ENCODE peak calls at places on chromosomes 6 and 20, in five cellular contexts. X is K562; G is CD8-positive, alpha-beta T cell; P is kidney epithelial cell; Q is OCI-LY7. M is an unnamed sample.

GRCh38 chr20:59192533-59192896 is 28.9 kb downstream of the ZNF831 start:
- DNase-seq in X (no peak), Q (no peak), P (no peak), G (no peak), M (no peak)

GRCh38 chr6:4055420-4056041 is 23.4 kb downstream of the FAM217A start:
- DNase-seq in X (peak), Q (peak), P (peak), G (no peak), M (no peak)

GRCh38 chr6:12767016-12767415 is 50.4 kb downstream of the PHACTR1 start:
- DNase-seq in P (no peak), X (no peak), Q (no peak), G (no peak), M (no peak)

GRCh38 chr6:126040826-126041225 is 54.5 kb downstream of the TRMT11 start:
- DNase-seq in G (no peak), P (peak), X (no peak), Q (no peak), M (no peak)

GRCh38 chr6:95321106-95321505 is 256.2 kb upstream of the MANEA start:
- DNase-seq in G (no peak), Q (no peak), X (no peak), P (peak), M (no peak)

GRCh38 chr6:112362827-112363565 is 15.9 kb downstream of the RFPL4B start:
- DNase-seq in X (no peak), Q (no peak), P (no peak), G (no peak), M (no peak)

GRCh38 chr6:44795326-44795725 is 407.8 kb downstream of the CDC5L start:
- DNase-seq in X (no peak), Q (no peak), P (no peak), G (no peak), M (no peak)

GRCh38 chr6:149806127-149806526 is 56.6 kb downstream of the PCMT1 start:
- DNase-seq in Q (peak), X (no peak), P (no peak), G (no peak), M (no peak)

GRCh38 chr6:87333033-87333432 is 4.0 kb upstream of the GJB7 start:
- DNase-seq in X (no peak), G (no peak), Q (peak), P (no peak), M (no peak)

GRCh38 chr6:44271914-44272313 is 1.7 kb downstream of the TMEM151B start:
- DNase-seq in P (no peak), G (no peak), Q (no peak), X (no peak), M (no peak)

GRCh38 chr6:28838289-28838633 is 85.5 kb downstream of the TRIM27 start:
- DNase-seq in X (peak), Q (peak), P (peak), G (peak), M (peak)

GRCh38 chr20:62832951-62833391 is 16.1 kb downstream of the COL9A3 start:
- DNase-seq in P (no peak), X (no peak), G (no peak), Q (no peak), M (no peak)

GRCh38 chr6:90003941-90004340 is 109.7 kb downstream of the GJA10 start:
- DNase-seq in P (no peak), Q (no peak), X (no peak), G (no peak), M (no peak)

GRCh38 chr6:158519761-158520160 is 40.1 kb upstream of the TMEM181 start:
- DNase-seq in G (no peak), Q (no peak), P (no peak), X (no peak), M (no peak)

GRCh38 chr6:43286995-43287716 is 10.9 kb upstream of the SLC22A7 start:
- DNase-seq in G (no peak), Q (no peak), P (no peak), X (peak), M (no peak)

DNA sequence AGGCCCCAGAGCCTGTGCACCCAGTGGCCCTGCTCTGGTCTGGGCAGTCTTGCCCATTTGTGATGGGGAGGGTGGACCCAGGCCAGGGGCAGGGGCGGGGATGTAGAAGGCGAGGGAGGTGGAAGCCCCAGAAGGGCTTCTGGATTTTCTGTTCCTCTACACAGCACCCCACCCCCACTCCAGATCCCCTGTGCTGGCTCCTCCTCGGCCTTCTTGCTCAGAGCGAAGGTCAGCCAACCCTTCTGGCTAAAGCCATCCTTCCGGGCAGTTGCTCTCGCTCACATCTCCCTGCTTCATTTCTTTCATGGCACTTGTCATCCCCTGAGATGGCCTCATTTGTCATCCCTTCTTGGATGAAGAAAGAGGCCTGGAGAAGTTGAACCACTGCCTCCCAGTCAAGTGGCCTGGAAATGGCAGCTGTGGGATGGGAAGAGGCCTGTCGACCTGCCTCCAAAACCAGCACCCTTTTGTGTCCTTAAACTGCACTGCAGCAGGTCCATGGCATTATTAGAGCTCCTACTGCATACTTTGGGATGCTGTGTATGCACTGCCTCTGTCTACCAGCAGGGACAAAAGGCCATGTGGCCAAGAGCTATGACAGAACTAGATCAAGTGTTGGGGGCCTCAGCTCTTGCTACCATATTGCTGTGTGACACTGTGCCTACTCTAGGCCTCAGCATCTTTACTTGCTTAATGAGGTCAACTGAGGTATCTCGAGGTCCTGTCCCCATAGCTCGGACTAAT is 19.9 kb downstream of the PEDS1 start:
- DNase-seq in P (no peak), Q (no peak), X (no peak), G (no peak), M (no peak)
- TF ChIP-seq CTCF in P (no peak), Q (peak), X (peak), G (no peak), M (no peak)

GRCh38 chr6:144929262-144929661 is 644.1 kb downstream of the UTRN start:
- DNase-seq in X (no peak), G (no peak), Q (no peak), P (no peak), M (no peak)

GRCh38 chr6:144928847-144929246 is 643.7 kb downstream of the UTRN start:
- DNase-seq in G (no peak), Q (no peak), X (no peak), P (no peak), M (no peak)

GRCh38 chr6:144935181-144935580 is 650.0 kb downstream of the UTRN start:
- DNase-seq in P (no peak), G (no peak), Q (no peak), X (no peak), M (no peak)

GRCh38 chr6:144932621-144933020 is 647.5 kb downstream of the UTRN start:
- DNase-seq in P (no peak), X (no peak), G (no peak), Q (no peak), M (no peak)

GRCh38 chr6:144931172-144932035 is 646.3 kb downstream of the UTRN start:
- DNase-seq in G (peak), X (no peak), P (no peak), Q (peak), M (peak)
- TF ChIP-seq CTCF in G (peak), X (peak), P (peak), Q (peak), M (peak)

GRCh38 chr20:40705413-40705812 is 16.4 kb upstream of the MAFB start:
- DNase-seq in P (no peak), X (no peak), Q (no peak), G (no peak), M (no peak)

GRCh38 chr20:40704828-40705227 is 15.8 kb upstream of the MAFB start:
- DNase-seq in Q (no peak), G (no peak), X (no peak), P (no peak), M (no peak)

GRCh38 chr20:40703981-40704530 is 15.0 kb upstream of the MAFB start:
- DNase-seq in P (no peak), Q (no peak), X (no peak), G (no peak), M (no peak)

GRCh38 chr20:40710608-40711007 is 21.6 kb upstream of the MAFB start:
- DNase-seq in P (no peak), G (no peak), Q (no peak), X (no peak), M (no peak)

GRCh38 chr20:40706977-40707582 is 18.0 kb upstream of the MAFB start:
- DNase-seq in Q (peak), G (no peak), X (no peak), P (no peak), M (no peak)
- TF ChIP-seq CTCF in Q (peak), G (no peak), X (peak), P (no peak), M (no peak)

GRCh38 chr6:118804091-118804490 is 89.9 kb upstream of the ASF1A start:
- DNase-seq in G (no peak), Q (no peak), P (no peak), X (no peak), M (no peak)

GRCh38 chr6:118812972-118813371 is 81.0 kb upstream of the ASF1A start:
- DNase-seq in X (no peak), G (no peak), Q (no peak), P (no peak), M (no peak)

GRCh38 chr6:118810420-118811027 is 83.4 kb upstream of the ASF1A start:
- DNase-seq in G (peak), X (no peak), P (no peak), Q (peak), M (no peak)

GRCh38 chr6:118813795-118814194 is 80.2 kb upstream of the ASF1A start:
- DNase-seq in P (no peak), G (no peak), X (no peak), Q (no peak), M (no peak)

DNA sequence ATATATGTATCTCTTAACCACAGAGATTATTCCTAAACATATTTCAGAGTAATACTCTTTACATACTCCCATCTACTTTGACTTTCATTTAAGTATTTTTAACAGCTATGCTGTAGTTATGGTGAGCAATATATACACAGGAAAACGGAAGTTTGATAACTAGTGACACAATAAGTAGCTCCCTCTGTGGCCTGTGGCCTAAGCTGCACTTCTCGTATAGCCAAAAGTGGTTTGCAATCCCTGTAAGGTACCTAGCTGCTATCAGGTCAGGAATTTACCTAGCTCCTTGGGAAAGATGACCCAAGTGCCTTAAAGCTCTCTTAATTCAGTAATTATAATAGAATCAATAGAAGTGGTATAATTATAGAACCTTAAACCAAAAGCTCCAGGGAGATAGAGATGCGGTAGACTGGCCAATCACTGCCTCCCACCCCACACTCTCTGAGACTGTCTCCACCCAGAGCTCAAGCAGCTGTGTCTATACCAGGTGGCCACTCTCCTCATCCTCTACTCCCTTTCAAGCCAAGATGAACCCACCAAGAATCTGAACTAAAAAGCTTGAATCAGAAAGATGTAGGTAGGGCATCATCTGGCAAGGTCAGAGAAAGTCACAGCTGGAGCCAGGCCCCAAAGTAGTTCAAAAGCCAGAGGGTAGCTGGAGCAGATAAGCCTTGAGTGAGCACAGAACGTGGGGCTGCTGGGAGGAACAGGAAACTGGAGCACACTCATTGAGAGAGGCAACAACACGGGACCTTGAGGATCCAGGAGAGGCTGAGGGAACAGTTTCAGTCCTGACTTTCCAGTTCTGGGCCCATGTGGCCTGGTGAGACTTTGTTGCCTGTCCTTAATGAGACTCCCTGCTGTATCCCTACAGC is 84.9 kb upstream of the ASF1A start:
- DNase-seq in X (no peak), P (no peak), Q (peak), G (no peak), M (no peak)
- TF ChIP-seq CTCF in X (no peak), P (no peak), Q (peak), G (no peak), M (peak)

DNA sequence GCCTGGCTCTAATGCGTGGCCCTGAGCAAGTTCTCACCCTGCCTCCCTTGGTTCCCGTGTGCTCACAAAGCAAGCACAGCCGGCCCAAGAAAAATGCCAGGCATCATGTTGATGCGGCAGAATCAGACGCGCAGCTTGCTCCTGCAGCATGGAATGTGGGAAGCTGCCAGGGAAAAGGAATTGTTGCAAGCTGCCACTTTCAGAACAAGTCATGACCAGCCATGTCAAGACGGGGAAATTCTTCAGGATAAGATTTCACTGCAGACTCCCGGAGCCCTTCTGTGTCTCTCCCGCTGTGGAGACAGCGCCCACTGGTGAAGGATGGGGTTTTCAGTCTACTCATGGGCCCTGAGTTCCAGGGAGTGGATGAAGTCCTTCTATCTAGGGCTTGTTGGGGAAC is 4.6 kb downstream of the DACT2 start:
- DNase-seq in G (no peak), Q (no peak), X (no peak), P (no peak), M (no peak)
- TF ChIP-seq CTCF in G (no peak), Q (no peak), X (no peak), P (peak), M (no peak)